ENCODE peak calls at places on chromosomes 12 and 14, in ten cellular contexts. One of them, this sample, is unnamed.

GRCh38 chr12:50749459-50749882 is 14.4 kb upstream of the ATF1 start:
- DNase-seq in activated CD8-positive, alpha-beta T cell treated with anti-CD3 and anti-CD28 coated beads, Interleukin-2, amount 10 ng/mL, durations not matched to agents 7 days and 5 days: no peak
- DNase-seq in hypothalamus: no peak
- DNase-seq in HFFc6: no peak
- DNase-seq in neuronal stem cell: no peak
- DNase-seq in stimulated activated CD8-positive, alpha-beta memory T cell treated with anti-CD3 and anti-CD28 coated beads, Interleukin-15, amount 100 ng/mL, for 1 hour: no peak
- DNase-seq in RWPE1: no peak
- DNase-seq in activated naive CD8-positive, alpha-beta T cell treated with anti-CD3 and anti-CD28 coated beads, Interleukin-2, amount 50 U/mL, for 24 hours: no peak
- DNase-seq in iPS-NIHi11: no peak
- DNase-seq in stimulated activated CD4-positive, alpha-beta T cell treated with anti-CD3 and anti-CD28 coated beads, Interleukin-12 subunit alpha, Interleukin-12 subunit beta, amount 100 ng/mL, for 4 hours: no peak
- DNase-seq in this sample: no peak

GRCh38 chr14:98941481-98941880 is 330.5 kb downstream of the BCL11B start:
- DNase-seq in RWPE1: no peak
- DNase-seq in HFFc6: no peak
- DNase-seq in stimulated activated CD4-positive, alpha-beta T cell treated with anti-CD3 and anti-CD28 coated beads, Interleukin-12 subunit alpha, Interleukin-12 subunit beta, amount 100 ng/mL, for 4 hours: no peak
- DNase-seq in hypothalamus: no peak
- DNase-seq in activated CD8-positive, alpha-beta T cell treated with anti-CD3 and anti-CD28 coated beads, Interleukin-2, amount 10 ng/mL, durations not matched to agents 7 days and 5 days: no peak
- DNase-seq in iPS-NIHi11: no peak
- DNase-seq in stimulated activated CD8-positive, alpha-beta memory T cell treated with anti-CD3 and anti-CD28 coated beads, Interleukin-15, amount 100 ng/mL, for 1 hour: no peak
- DNase-seq in neuronal stem cell: no peak
- DNase-seq in activated naive CD8-positive, alpha-beta T cell treated with anti-CD3 and anti-CD28 coated beads, Interleukin-2, amount 50 U/mL, for 24 hours: no peak
- DNase-seq in this sample: no peak

GRCh38 chr12:127287256-127287655 is 979.7 kb upstream of the TMEM132C start:
- DNase-seq in HFFc6: no peak
- DNase-seq in hypothalamus: no peak
- DNase-seq in stimulated activated CD4-positive, alpha-beta T cell treated with anti-CD3 and anti-CD28 coated beads, Interleukin-12 subunit alpha, Interleukin-12 subunit beta, amount 100 ng/mL, for 4 hours: no peak
- DNase-seq in iPS-NIHi11: no peak
- DNase-seq in RWPE1: no peak
- DNase-seq in activated CD8-positive, alpha-beta T cell treated with anti-CD3 and anti-CD28 coated beads, Interleukin-2, amount 10 ng/mL, durations not matched to agents 7 days and 5 days: no peak
- DNase-seq in neuronal stem cell: no peak
- DNase-seq in activated naive CD8-positive, alpha-beta T cell treated with anti-CD3 and anti-CD28 coated beads, Interleukin-2, amount 50 U/mL, for 24 hours: no peak
- DNase-seq in stimulated activated CD8-positive, alpha-beta memory T cell treated with anti-CD3 and anti-CD28 coated beads, Interleukin-15, amount 100 ng/mL, for 1 hour: no peak
- DNase-seq in this sample: no peak

GRCh38 chr14:102772781-102773570 is 4.3 kb upstream of the TRAF3 start:
- DNase-seq in activated CD8-positive, alpha-beta T cell treated with anti-CD3 and anti-CD28 coated beads, Interleukin-2, amount 10 ng/mL, durations not matched to agents 7 days and 5 days: no peak
- DNase-seq in activated naive CD8-positive, alpha-beta T cell treated with anti-CD3 and anti-CD28 coated beads, Interleukin-2, amount 50 U/mL, for 24 hours: no peak
- DNase-seq in iPS-NIHi11: peak; percentile 78
- DNase-seq in hypothalamus: no peak
- DNase-seq in HFFc6: no peak
- DNase-seq in stimulated activated CD8-positive, alpha-beta memory T cell treated with anti-CD3 and anti-CD28 coated beads, Interleukin-15, amount 100 ng/mL, for 1 hour: no peak
- DNase-seq in RWPE1: no peak
- DNase-seq in stimulated activated CD4-positive, alpha-beta T cell treated with anti-CD3 and anti-CD28 coated beads, Interleukin-12 subunit alpha, Interleukin-12 subunit beta, amount 100 ng/mL, for 4 hours: no peak
- DNase-seq in neuronal stem cell: no peak
- DNase-seq in this sample: no peak

GRCh38 chr12:127125607-127126259 is 1141.2 kb upstream of the TMEM132C start:
- DNase-seq in activated CD8-positive, alpha-beta T cell treated with anti-CD3 and anti-CD28 coated beads, Interleukin-2, amount 10 ng/mL, durations not matched to agents 7 days and 5 days: peak; percentile 21
- DNase-seq in stimulated activated CD4-positive, alpha-beta T cell treated with anti-CD3 and anti-CD28 coated beads, Interleukin-12 subunit alpha, Interleukin-12 subunit beta, amount 100 ng/mL, for 4 hours: no peak
- DNase-seq in HFFc6: peak; percentile 91
- DNase-seq in RWPE1: peak; percentile 97
- DNase-seq in activated naive CD8-positive, alpha-beta T cell treated with anti-CD3 and anti-CD28 coated beads, Interleukin-2, amount 50 U/mL, for 24 hours: peak; percentile 20
- DNase-seq in neuronal stem cell: no peak
- DNase-seq in stimulated activated CD8-positive, alpha-beta memory T cell treated with anti-CD3 and anti-CD28 coated beads, Interleukin-15, amount 100 ng/mL, for 1 hour: no peak
- DNase-seq in iPS-NIHi11: no peak
- DNase-seq in hypothalamus: no peak
- DNase-seq in this sample: no peak

GRCh38 chr12:98423963-98424362 is 91.4 kb upstream of the TMPO start:
- DNase-seq in stimulated activated CD4-positive, alpha-beta T cell treated with anti-CD3 and anti-CD28 coated beads, Interleukin-12 subunit alpha, Interleukin-12 subunit beta, amount 100 ng/mL, for 4 hours: no peak
- DNase-seq in activated CD8-positive, alpha-beta T cell treated with anti-CD3 and anti-CD28 coated beads, Interleukin-2, amount 10 ng/mL, durations not matched to agents 7 days and 5 days: no peak
- DNase-seq in RWPE1: no peak
- DNase-seq in neuronal stem cell: no peak
- DNase-seq in HFFc6: no peak
- DNase-seq in hypothalamus: no peak
- DNase-seq in iPS-NIHi11: no peak
- DNase-seq in activated naive CD8-positive, alpha-beta T cell treated with anti-CD3 and anti-CD28 coated beads, Interleukin-2, amount 50 U/mL, for 24 hours: no peak
- DNase-seq in stimulated activated CD8-positive, alpha-beta memory T cell treated with anti-CD3 and anti-CD28 coated beads, Interleukin-15, amount 100 ng/mL, for 1 hour: no peak
- DNase-seq in this sample: no peak

GRCh38 chr12:56905852-56906251 is 28.4 kb downstream of the SDR9C7 start:
- DNase-seq in iPS-NIHi11: no peak
- DNase-seq in hypothalamus: no peak
- DNase-seq in activated CD8-positive, alpha-beta T cell treated with anti-CD3 and anti-CD28 coated beads, Interleukin-2, amount 10 ng/mL, durations not matched to agents 7 days and 5 days: no peak
- DNase-seq in stimulated activated CD8-positive, alpha-beta memory T cell treated with anti-CD3 and anti-CD28 coated beads, Interleukin-15, amount 100 ng/mL, for 1 hour: no peak
- DNase-seq in stimulated activated CD4-positive, alpha-beta T cell treated with anti-CD3 and anti-CD28 coated beads, Interleukin-12 subunit alpha, Interleukin-12 subunit beta, amount 100 ng/mL, for 4 hours: no peak
- DNase-seq in HFFc6: no peak
- DNase-seq in activated naive CD8-positive, alpha-beta T cell treated with anti-CD3 and anti-CD28 coated beads, Interleukin-2, amount 50 U/mL, for 24 hours: no peak
- DNase-seq in neuronal stem cell: no peak
- DNase-seq in RWPE1: no peak
- DNase-seq in this sample: no peak

GRCh38 chr14:58298477-58298879 is at the start of gene ARID4A:
- DNase-seq in neuronal stem cell: no peak
- DNase-seq in hypothalamus: peak; percentile 77
- DNase-seq in stimulated activated CD4-positive, alpha-beta T cell treated with anti-CD3 and anti-CD28 coated beads, Interleukin-12 subunit alpha, Interleukin-12 subunit beta, amount 100 ng/mL, for 4 hours: peak; percentile 62
- DNase-seq in stimulated activated CD8-positive, alpha-beta memory T cell treated with anti-CD3 and anti-CD28 coated beads, Interleukin-15, amount 100 ng/mL, for 1 hour: peak; percentile 64
- DNase-seq in RWPE1: no peak
- DNase-seq in activated naive CD8-positive, alpha-beta T cell treated with anti-CD3 and anti-CD28 coated beads, Interleukin-2, amount 50 U/mL, for 24 hours: peak; percentile 74
- DNase-seq in activated CD8-positive, alpha-beta T cell treated with anti-CD3 and anti-CD28 coated beads, Interleukin-2, amount 10 ng/mL, durations not matched to agents 7 days and 5 days: no peak
- DNase-seq in iPS-NIHi11: no peak
- DNase-seq in HFFc6: no peak
- DNase-seq in this sample: peak; percentile 72

GRCh38 chr14:101225116-101225728 is 321.7 kb upstream of the RTL1 start:
- DNase-seq in stimulated activated CD4-positive, alpha-beta T cell treated with anti-CD3 and anti-CD28 coated beads, Interleukin-12 subunit alpha, Interleukin-12 subunit beta, amount 100 ng/mL, for 4 hours: no peak
- DNase-seq in neuronal stem cell: no peak
- DNase-seq in HFFc6: no peak
- DNase-seq in stimulated activated CD8-positive, alpha-beta memory T cell treated with anti-CD3 and anti-CD28 coated beads, Interleukin-15, amount 100 ng/mL, for 1 hour: no peak
- DNase-seq in RWPE1: no peak
- DNase-seq in hypothalamus: no peak
- DNase-seq in iPS-NIHi11: no peak
- DNase-seq in activated CD8-positive, alpha-beta T cell treated with anti-CD3 and anti-CD28 coated beads, Interleukin-2, amount 10 ng/mL, durations not matched to agents 7 days and 5 days: no peak
- DNase-seq in activated naive CD8-positive, alpha-beta T cell treated with anti-CD3 and anti-CD28 coated beads, Interleukin-2, amount 50 U/mL, for 24 hours: no peak
- DNase-seq in this sample: no peak

GRCh38 chr14:22925513-22925912 is 3.7 kb downstream of the PRMT5 start:
- DNase-seq in neuronal stem cell: no peak
- DNase-seq in stimulated activated CD8-positive, alpha-beta memory T cell treated with anti-CD3 and anti-CD28 coated beads, Interleukin-15, amount 100 ng/mL, for 1 hour: no peak
- DNase-seq in activated CD8-positive, alpha-beta T cell treated with anti-CD3 and anti-CD28 coated beads, Interleukin-2, amount 10 ng/mL, durations not matched to agents 7 days and 5 days: no peak
- DNase-seq in hypothalamus: no peak
- DNase-seq in RWPE1: no peak
- DNase-seq in iPS-NIHi11: no peak
- DNase-seq in stimulated activated CD4-positive, alpha-beta T cell treated with anti-CD3 and anti-CD28 coated beads, Interleukin-12 subunit alpha, Interleukin-12 subunit beta, amount 100 ng/mL, for 4 hours: no peak
- DNase-seq in activated naive CD8-positive, alpha-beta T cell treated with anti-CD3 and anti-CD28 coated beads, Interleukin-2, amount 50 U/mL, for 24 hours: no peak
- DNase-seq in HFFc6: no peak
- DNase-seq in this sample: no peak